ENCODE peak calls at places on chromosomes 4 and X, in nine cellular contexts. One of them, this sample, is unnamed.

GRCh38 chrX:68831405-68832100 is 2.7 kb downstream of the EFNB1 start:
- DNase-seq in left ventricle myocardium inferior: no peak
- DNase-seq in right atrium auricular region: peak; percentile 51
- DNase-seq in suprapubic skin: peak; percentile 15
- DNase-seq in GM23248: no peak
- DNase-seq in tibial nerve: no peak
- DNase-seq in uterus: no peak
- DNase-seq in tibial artery: no peak
- DNase-seq in HCT116: no peak
- DNase-seq in this sample: no peak

GRCh38 chrX:65587616-65588526 is 53.3 kb upstream of the LAS1L start:
- DNase-seq in right atrium auricular region: peak; percentile 84
- DNase-seq in HCT116: no peak
- DNase-seq in tibial artery: peak; percentile 89
- DNase-seq in GM23248: peak; percentile 74
- DNase-seq in left ventricle myocardium inferior: peak; percentile 80
- DNase-seq in uterus: peak; percentile 91
- DNase-seq in tibial nerve: peak; percentile 78
- DNase-seq in suprapubic skin: peak; percentile 82
- DNase-seq in this sample: no peak

GRCh38 chrX:66014560-66014959 is 25.3 kb downstream of the VSIG4 start:
- DNase-seq in uterus: no peak
- DNase-seq in tibial artery: no peak
- DNase-seq in right atrium auricular region: no peak
- DNase-seq in left ventricle myocardium inferior: no peak
- DNase-seq in GM23248: no peak
- DNase-seq in suprapubic skin: no peak
- DNase-seq in tibial nerve: no peak
- DNase-seq in HCT116: no peak
- DNase-seq in this sample: no peak

GRCh38 chrX:10156199-10157031 is at the start of gene CLCN4:
- DNase-seq in GM23248: peak; percentile 61
- DNase-seq in tibial artery: peak; percentile 74
- DNase-seq in tibial nerve: peak; percentile 13
- DNase-seq in uterus: no peak
- DNase-seq in suprapubic skin: no peak
- DNase-seq in left ventricle myocardium inferior: peak; percentile 63
- DNase-seq in right atrium auricular region: peak; percentile 68
- DNase-seq in HCT116: peak; percentile 10
- DNase-seq in this sample: peak; percentile 49

GRCh38 chr4:67320645-67321044 is 224.7 kb downstream of the CENPC start:
- DNase-seq in tibial nerve: no peak
- DNase-seq in left ventricle myocardium inferior: no peak
- DNase-seq in right atrium auricular region: no peak
- DNase-seq in tibial artery: no peak
- DNase-seq in uterus: no peak
- DNase-seq in GM23248: peak; percentile 34
- DNase-seq in HCT116: no peak
- DNase-seq in suprapubic skin: no peak
- DNase-seq in this sample: no peak

GRCh38 chrX:69503228-69503834 is 795 bp upstream of the NALF2 start:
- DNase-seq in suprapubic skin: no peak
- DNase-seq in tibial artery: no peak
- DNase-seq in GM23248: no peak
- DNase-seq in uterus: no peak
- DNase-seq in right atrium auricular region: no peak
- DNase-seq in left ventricle myocardium inferior: no peak
- DNase-seq in tibial nerve: no peak
- DNase-seq in HCT116: peak; percentile 43
- DNase-seq in this sample: peak; percentile 72

GRCh38 chrX:74492720-74493201 is 71.5 kb downstream of the SLC16A2 start:
- DNase-seq in uterus: no peak
- DNase-seq in tibial artery: no peak
- DNase-seq in GM23248: no peak
- DNase-seq in tibial nerve: no peak
- DNase-seq in right atrium auricular region: no peak
- DNase-seq in left ventricle myocardium inferior: no peak
- DNase-seq in suprapubic skin: no peak
- DNase-seq in HCT116: no peak
- DNase-seq in this sample: peak; percentile 15

GRCh38 chr4:25486171-25486570 is 109.1 kb downstream of the ANAPC4 start:
- DNase-seq in tibial artery: no peak
- DNase-seq in right atrium auricular region: no peak
- DNase-seq in GM23248: no peak
- DNase-seq in tibial nerve: no peak
- DNase-seq in left ventricle myocardium inferior: no peak
- DNase-seq in HCT116: no peak
- DNase-seq in suprapubic skin: no peak
- DNase-seq in uterus: no peak
- DNase-seq in this sample: no peak

GRCh38 chr4:104641427-104641826 is 146.7 kb upstream of the CXXC4 start:
- DNase-seq in suprapubic skin: no peak
- DNase-seq in tibial nerve: no peak
- DNase-seq in tibial artery: no peak
- DNase-seq in HCT116: no peak
- DNase-seq in right atrium auricular region: no peak
- DNase-seq in GM23248: no peak
- DNase-seq in left ventricle myocardium inferior: no peak
- DNase-seq in uterus: no peak
- DNase-seq in this sample: no peak

GRCh38 chrX:19382500-19383145 is 38.9 kb downstream of the PDHA1 start:
- DNase-seq in GM23248: peak; percentile 42
- DNase-seq in uterus: no peak
- DNase-seq in suprapubic skin: no peak
- DNase-seq in HCT116: peak; percentile 15
- DNase-seq in tibial artery: no peak
- DNase-seq in tibial nerve: peak; percentile 22
- DNase-seq in left ventricle myocardium inferior: peak; percentile 34
- DNase-seq in right atrium auricular region: peak; percentile 58
- DNase-seq in this sample: peak; percentile 72

GRCh38 chrX:99348256-99348655 is 1061.8 kb downstream of the PCDH19 start:
- DNase-seq in right atrium auricular region: no peak
- DNase-seq in tibial nerve: no peak
- DNase-seq in GM23248: no peak
- DNase-seq in left ventricle myocardium inferior: no peak
- DNase-seq in uterus: no peak
- DNase-seq in suprapubic skin: no peak
- DNase-seq in tibial artery: no peak
- DNase-seq in HCT116: no peak
- DNase-seq in this sample: no peak

GRCh38 chr4:157270552-157270951 is 50.0 kb downstream of the GRIA2 start:
- DNase-seq in GM23248: no peak
- DNase-seq in suprapubic skin: no peak
- DNase-seq in HCT116: no peak
- DNase-seq in right atrium auricular region: no peak
- DNase-seq in tibial nerve: no peak
- DNase-seq in uterus: no peak
- DNase-seq in tibial artery: no peak
- DNase-seq in left ventricle myocardium inferior: no peak
- DNase-seq in this sample: no peak

GRCh38 chr4:166655705-166656104 is 578.6 kb downstream of the SPOCK3 start:
- DNase-seq in right atrium auricular region: no peak
- DNase-seq in suprapubic skin: no peak
- DNase-seq in tibial nerve: no peak
- DNase-seq in tibial artery: no peak
- DNase-seq in HCT116: no peak
- DNase-seq in uterus: no peak
- DNase-seq in left ventricle myocardium inferior: no peak
- DNase-seq in GM23248: no peak
- DNase-seq in this sample: no peak

GRCh38 chrX:153770606-153771175 is 6.6 kb downstream of the PLXNB3 start:
- DNase-seq in GM23248: no peak
- DNase-seq in tibial artery: no peak
- DNase-seq in uterus: no peak
- DNase-seq in suprapubic skin: no peak
- DNase-seq in left ventricle myocardium inferior: no peak
- DNase-seq in right atrium auricular region: no peak
- DNase-seq in tibial nerve: no peak
- DNase-seq in HCT116: no peak
- DNase-seq in this sample: no peak

GRCh38 chr4:70299643-70300042 is 35.1 kb upstream of the CABS1 start:
- DNase-seq in tibial artery: no peak
- DNase-seq in GM23248: no peak
- DNase-seq in HCT116: no peak
- DNase-seq in tibial nerve: no peak
- DNase-seq in left ventricle myocardium inferior: no peak
- DNase-seq in right atrium auricular region: no peak
- DNase-seq in suprapubic skin: no peak
- DNase-seq in uterus: no peak
- DNase-seq in this sample: no peak

GRCh38 chr4:70300215-70300614 is 34.6 kb upstream of the CABS1 start:
- DNase-seq in right atrium auricular region: no peak
- DNase-seq in HCT116: no peak
- DNase-seq in uterus: no peak
- DNase-seq in GM23248: no peak
- DNase-seq in left ventricle myocardium inferior: no peak
- DNase-seq in tibial artery: no peak
- DNase-seq in suprapubic skin: no peak
- DNase-seq in tibial nerve: no peak
- DNase-seq in this sample: no peak

DNA sequence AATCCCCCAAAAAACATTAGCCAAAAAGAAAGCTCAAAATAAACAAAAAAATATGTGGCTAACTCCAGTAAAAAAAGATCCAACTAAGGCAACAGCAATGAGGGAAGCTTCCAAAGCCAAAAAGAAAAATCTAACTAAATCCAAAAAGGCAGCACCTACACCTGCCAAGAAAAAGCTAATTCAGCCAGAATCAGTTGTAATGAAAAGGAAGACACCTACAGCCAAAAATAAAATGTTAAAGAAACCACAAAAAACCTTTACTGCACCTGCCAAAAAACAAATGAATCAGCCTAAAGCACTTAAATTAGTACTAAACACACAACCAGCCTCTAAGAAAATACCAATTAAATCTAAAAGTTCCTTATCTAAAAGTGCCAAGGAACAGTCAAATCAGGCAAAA is 37.2 kb upstream of the CABS1 start:
- DNase-seq in tibial nerve: no peak
- DNase-seq in uterus: no peak
- DNase-seq in right atrium auricular region: no peak
- DNase-seq in tibial artery: no peak
- DNase-seq in left ventricle myocardium inferior: no peak
- DNase-seq in HCT116: no peak
- DNase-seq in suprapubic skin: no peak
- DNase-seq in GM23248: no peak
- DNase-seq in this sample: no peak
- H3K4me3 ChIP-seq in tibial nerve: no peak overlapping the region
- H3K4me3 ChIP-seq in uterus: no peak overlapping the region
- H3K4me3 ChIP-seq in right atrium auricular region: no peak overlapping the region
- H3K4me3 ChIP-seq in tibial artery: no peak overlapping the region
- H3K4me3 ChIP-seq in left ventricle myocardium inferior: no peak overlapping the region
- H3K4me3 ChIP-seq in HCT116: no peak overlapping the region
- H3K4me3 ChIP-seq in suprapubic skin: no peak overlapping the region
- H3K4me3 ChIP-seq in GM23248: no peak overlapping the region
- H3K4me3 ChIP-seq in this sample: no peak overlapping the region

GRCh38 chrX:16836371-16836770 is 33.8 kb downstream of the RBBP7 start:
- DNase-seq in uterus: no peak
- DNase-seq in right atrium auricular region: no peak
- DNase-seq in left ventricle myocardium inferior: no peak
- DNase-seq in suprapubic skin: no peak
- DNase-seq in tibial artery: no peak
- DNase-seq in GM23248: peak; percentile 23
- DNase-seq in HCT116: no peak
- DNase-seq in tibial nerve: no peak
- DNase-seq in this sample: peak; percentile 40
- H3K4me1 ChIP-seq in uterus: no peaks in the 10 kb centered on the region
- H3K4me1 ChIP-seq in right atrium auricular region: peaks cover 18% of the 10 kb centered on the region
- H3K4me1 ChIP-seq in left ventricle myocardium inferior: peaks cover 16% of the 10 kb centered on the region
- H3K4me1 ChIP-seq in suprapubic skin: no peaks in the 10 kb centered on the region
- H3K4me1 ChIP-seq in tibial artery: peaks cover 15% of the 10 kb centered on the region
- H3K4me1 ChIP-seq in GM23248: peaks cover 28% of the 10 kb centered on the region
- H3K4me1 ChIP-seq in HCT116: peaks cover 24% of the 10 kb centered on the region
- H3K4me1 ChIP-seq in tibial nerve: no peaks in the 10 kb centered on the region
- H3K4me1 ChIP-seq in this sample: no peaks in the 10 kb centered on the region

DNA sequence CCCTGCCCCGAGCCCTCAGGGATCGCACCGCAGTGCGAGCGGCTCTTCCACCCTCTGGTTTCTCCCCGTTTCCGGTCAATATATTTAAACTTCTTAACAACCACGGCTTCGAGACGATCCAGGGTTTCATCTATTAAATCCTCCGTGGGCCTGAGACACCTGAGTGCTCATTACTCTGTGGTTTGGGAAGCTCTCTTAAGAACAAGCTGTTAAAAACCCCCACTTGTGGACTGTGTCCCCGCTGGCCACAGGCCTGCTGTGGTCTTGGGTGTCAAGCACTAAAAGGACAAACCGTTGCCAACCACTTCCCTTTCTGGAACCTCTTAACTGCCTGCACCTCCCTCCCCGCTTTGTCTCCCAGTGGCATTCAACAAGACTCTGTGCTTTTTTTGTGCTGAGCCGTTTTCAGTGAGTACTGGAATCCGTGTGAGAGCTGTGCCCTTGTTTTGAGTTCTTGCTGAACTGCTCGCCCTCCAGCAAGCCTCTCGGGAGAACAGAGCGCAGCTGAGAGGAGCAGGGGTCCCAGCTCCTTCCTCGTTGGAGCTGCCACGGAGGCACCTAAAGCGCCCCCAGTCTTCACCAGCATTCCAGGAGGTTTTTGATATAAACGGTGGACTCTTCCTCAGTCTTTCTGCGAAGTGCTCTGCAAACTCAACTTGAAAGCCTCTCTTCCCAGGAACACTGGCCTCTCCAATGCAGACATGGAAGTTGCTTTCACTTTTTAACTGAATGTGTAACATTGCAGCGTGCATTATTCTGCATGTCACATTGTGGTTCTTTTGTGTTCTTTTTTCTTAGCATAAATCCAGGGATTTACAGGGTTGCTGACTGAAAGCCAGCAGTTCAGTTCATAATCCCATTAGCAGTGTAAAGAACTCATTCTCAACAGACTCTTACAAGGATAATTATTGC is 706 bp upstream of the IGFBP7 start:
- DNase-seq in HCT116: no peak
- DNase-seq in GM23248: peak; percentile 74
- DNase-seq in tibial nerve: peak; percentile 48
- DNase-seq in tibial artery: peak; percentile 79
- DNase-seq in suprapubic skin: no peak
- DNase-seq in right atrium auricular region: peak; percentile 72
- DNase-seq in uterus: peak; percentile 61
- DNase-seq in left ventricle myocardium inferior: peak; percentile 48
- DNase-seq in this sample: no peak
- H3K4me3 ChIP-seq in HCT116: no peak overlapping the region
- H3K4me3 ChIP-seq in GM23248: peak overlapping the region; percentile 72
- H3K4me3 ChIP-seq in tibial nerve: peak overlapping the region; percentile 89
- H3K4me3 ChIP-seq in tibial artery: peak overlapping the region; percentile 72
- H3K4me3 ChIP-seq in suprapubic skin: peak overlapping the region; percentile 70
- H3K4me3 ChIP-seq in right atrium auricular region: peak overlapping the region; percentile 86
- H3K4me3 ChIP-seq in uterus: peak overlapping the region; percentile 82
- H3K4me3 ChIP-seq in left ventricle myocardium inferior: peak overlapping the region; percentile 93
- H3K4me3 ChIP-seq in this sample: peak overlapping the region; percentile 15

DNA sequence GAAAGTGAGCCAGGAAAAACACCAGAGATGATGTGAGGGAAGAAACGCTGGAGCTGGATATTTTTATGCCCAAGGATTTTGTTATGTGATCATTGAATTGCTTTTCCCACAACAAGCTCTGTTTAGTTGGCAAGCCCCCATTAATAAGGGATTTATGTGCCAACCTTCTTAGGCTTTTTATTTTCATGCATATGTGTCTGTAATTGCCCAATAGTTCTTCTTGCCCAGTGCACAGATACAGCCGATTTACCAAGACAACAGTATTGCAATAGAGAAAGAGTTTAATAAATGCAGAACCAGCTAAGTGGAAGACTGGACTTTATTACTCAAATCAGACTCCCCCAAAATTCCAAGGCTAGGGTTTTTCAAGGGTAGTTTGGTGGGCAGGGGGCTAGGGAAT is 57.7 kb downstream of the TRIM2 start:
- DNase-seq in right atrium auricular region: no peak
- DNase-seq in left ventricle myocardium inferior: no peak
- DNase-seq in HCT116: no peak
- DNase-seq in uterus: no peak
- DNase-seq in tibial nerve: no peak
- DNase-seq in GM23248: no peak
- DNase-seq in suprapubic skin: no peak
- DNase-seq in tibial artery: no peak
- DNase-seq in this sample: no peak
- H3K4me1 ChIP-seq in right atrium auricular region: peaks cover 7% of the 10 kb centered on the region
- H3K4me1 ChIP-seq in left ventricle myocardium inferior: peaks cover 16% of the 10 kb centered on the region
- H3K4me1 ChIP-seq in HCT116: no peaks in the 10 kb centered on the region
- H3K4me1 ChIP-seq in uterus: no peaks in the 10 kb centered on the region
- H3K4me1 ChIP-seq in tibial nerve: peaks cover 44% of the 10 kb centered on the region
- H3K4me1 ChIP-seq in GM23248: peaks cover 37% of the 10 kb centered on the region
- H3K4me1 ChIP-seq in suprapubic skin: peaks cover 24% of the 10 kb centered on the region
- H3K4me1 ChIP-seq in tibial artery: no peaks in the 10 kb centered on the region
- H3K4me1 ChIP-seq in this sample: no peaks in the 10 kb centered on the region

This sample was measured in BE2C.